ENCODE peak calls at places on chromosomes 11 and 22, in seven cellular contexts. T, H, D, M, U, R and C are unnamed samples.
A peak's percentile ranks its signal among the peaks of the same experiment; 100 is the strongest.

GRCh38 chr11:111631666-111632039 is 29.4 kb downstream of the SIK2 start:
- DNase-seq in T (no peak), D (no peak), H (no peak), R (no peak), M (no peak), U (no peak), C (peak; percentile 53)

GRCh38 chr11:116563713-116564050 is 209.1 kb downstream of the BUD13 start:
- DNase-seq in M (no peak), R (no peak), H (no peak), U (no peak), T (no peak), D (no peak), C (no peak)

GRCh38 chr22:20205964-20206708 is 55.3 kb upstream of the CCDC188 start:
- DNase-seq in H (peak; percentile 74), D (peak; percentile 85), T (peak; percentile 32), R (peak; percentile 79), M (peak; percentile 46), U (peak; percentile 77), C (peak; percentile 11)

GRCh38 chr22:35541254-35541748 is 670 bp downstream of the RASD2 start:
- DNase-seq in D (no peak), U (peak; percentile 44), R (peak; percentile 58), H (no peak), M (no peak), T (no peak), C (no peak)

GRCh38 chr22:17541476-17541875 is 21.8 kb upstream of the SLC25A18 start:
- DNase-seq in H (no peak), R (no peak), U (no peak), T (no peak), D (no peak), M (no peak), C (no peak)

GRCh38 chr22:25027052-25027525 is 74.6 kb downstream of the KIAA1671 start:
- DNase-seq in M (no peak), U (peak; percentile 42), R (peak; percentile 61), T (no peak), D (no peak), H (no peak), C (no peak)

GRCh38 chr11:96424693-96425092 is 34.9 kb downstream of the JRKL start:
- DNase-seq in H (no peak), R (no peak), D (no peak), U (no peak), M (no peak), T (no peak), C (peak; percentile 3)

GRCh38 chr11:23554002-23554401 is 693.7 kb upstream of the CCDC179 start:
- DNase-seq in H (no peak), U (no peak), T (no peak), R (no peak), D (no peak), M (no peak), C (no peak)

GRCh38 chr11:71962428-71963038 is 33.7 kb downstream of the RNF121 start:
- DNase-seq in D (no peak), U (no peak), H (no peak), M (no peak), R (no peak), T (no peak), C (peak; percentile 13)

GRCh38 chr11:88555018-88555828 is 217.7 kb upstream of the CTSC start:
- DNase-seq in T (peak; percentile 16), H (no peak), D (no peak), U (peak; percentile 51), R (no peak), M (peak; percentile 74), C (peak; percentile 91)

GRCh38 chr11:119363874-119364590 is 17.5 kb downstream of the USP2 start:
- DNase-seq in U (peak; percentile 86), T (peak; percentile 60), R (peak; percentile 82), M (no peak), D (peak; percentile 79), H (peak; percentile 81), C (no peak)

GRCh38 chr11:83871013-83871412 is 584.8 kb upstream of the CCDC90B start:
- DNase-seq in T (no peak), D (no peak), H (no peak), R (no peak), M (no peak), U (no peak), C (no peak)

GRCh38 chr11:34345012-34345804 is 12.6 kb downstream of the ABTB2 start:
- DNase-seq in D (no peak), U (peak; percentile 57), R (no peak), T (peak; percentile 62), M (peak; percentile 30), H (peak; percentile 75), C (no peak)

GRCh38 chr11:41497974-41498373 is 38.5 kb upstream of the LRRC4C start:
- DNase-seq in R (no peak), D (no peak), M (no peak), T (no peak), U (no peak), H (no peak), C (no peak)

GRCh38 chr11:46520971-46521745 is 72.7 kb downstream of the AMBRA1 start:
- DNase-seq in T (no peak), H (no peak), U (no peak), M (no peak), R (no peak), D (no peak), C (no peak)

GRCh38 chr22:48335442-48336139 is 1492.1 kb downstream of the BRD1 start:
- DNase-seq in T (no peak), U (peak; percentile 34), H (no peak), M (no peak), D (no peak), R (no peak), C (no peak)

GRCh38 chr11:81989093-81989492 is 744.6 kb downstream of the FAM181B start:
- DNase-seq in T (peak; percentile 34), H (no peak), R (no peak), M (no peak), D (no peak), U (no peak), C (no peak)

GRCh38 chr11:35347921-35348331 is 71.4 kb downstream of the SLC1A2 start:
- DNase-seq in H (no peak), U (peak; percentile 8), M (peak; percentile 41), R (no peak), D (no peak), T (no peak), C (peak; percentile 61)

GRCh38 chr11:127806486-127806885 is 780.9 kb downstream of the ETS1 start:
- DNase-seq in D (no peak), R (no peak), M (no peak), H (no peak), T (no peak), U (peak; percentile 25), C (no peak)

GRCh38 chr22:34943830-34944229 is 122.1 kb upstream of the ISX start:
- DNase-seq in T (no peak), M (no peak), D (no peak), U (no peak), R (no peak), H (no peak), C (no peak)

GRCh38 chr22:21009638-21010425 is 5.1 kb upstream of the P2RX6 start:
- DNase-seq in D (peak; percentile 65), H (no peak), M (no peak), R (no peak), U (peak; percentile 88), T (no peak), C (no peak)

GRCh38 chr11:67266424-67267187 is at the start of gene GRK2:
- DNase-seq in M (no peak), R (peak; percentile 71), H (peak; percentile 76), D (peak; percentile 82), U (peak; percentile 83), T (peak; percentile 59), C (no peak)

GRCh38 chr11:8209208-8209807 is 40.5 kb upstream of the RIC3 start:
- DNase-seq in T (no peak), R (no peak), D (no peak), H (no peak), U (no peak), M (peak; percentile 49), C (no peak)

GRCh38 chr22:45550416-45550815 is 47.7 kb downstream of the FBLN1 start:
- DNase-seq in T (no peak), H (no peak), D (no peak), U (peak; percentile 3), R (peak; percentile 43), M (no peak), C (no peak)

GRCh38 chr22:45548991-45549736 is 46.5 kb downstream of the FBLN1 start:
- DNase-seq in U (peak; percentile 82), H (peak; percentile 94), M (peak; percentile 40), R (peak; percentile 54), T (no peak), D (no peak), C (peak; percentile 91)

GRCh38 chr22:45550891-45551290 is 48.2 kb downstream of the FBLN1 start:
- DNase-seq in H (no peak), M (no peak), T (no peak), R (peak; percentile 13), U (no peak), D (no peak), C (no peak)

GRCh38 chr22:45548441-45548840 is 45.8 kb downstream of the FBLN1 start:
- DNase-seq in U (peak; percentile 3), D (no peak), M (no peak), H (no peak), R (peak; percentile 36), T (no peak), C (no peak)

DNA sequence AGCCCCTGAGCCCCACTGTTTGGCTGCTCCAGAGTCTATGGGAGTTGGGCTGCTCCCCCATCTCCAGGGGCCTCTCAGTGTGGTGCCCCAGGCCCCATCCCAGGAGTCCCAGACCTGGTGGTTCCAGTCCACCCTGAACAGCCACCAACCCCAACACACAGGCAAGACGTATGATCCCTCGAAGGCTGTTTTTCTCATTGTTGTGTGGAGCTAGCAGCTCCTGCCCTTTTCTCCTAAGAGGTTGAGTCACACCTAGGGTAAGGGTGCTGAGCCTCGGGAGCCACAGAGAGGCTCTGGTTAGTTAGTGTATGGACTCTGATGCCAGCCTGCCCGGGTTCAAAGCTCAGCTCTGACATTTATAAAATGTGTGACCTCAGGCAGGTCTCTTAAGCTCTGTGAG is 47.1 kb downstream of the FBLN1 start:
- DNase-seq in R (no peak), M (no peak), T (no peak), H (no peak), D (no peak), U (peak; percentile 13), C (no peak)
- H3K27ac ChIP-seq in R (peak overlapping the region; percentile 83), M (peak overlapping the region; percentile 67), T (no peak overlapping the region), H (peak overlapping the region; percentile 79), D (peak overlapping the region; percentile 63), U (peak overlapping the region; percentile 82), C (peak overlapping the region; percentile 97)

GRCh38 chr11:64009234-64009633 is 23.0 kb downstream of the OTUB1 start:
- DNase-seq in T (no peak), U (no peak), M (no peak), R (no peak), H (no peak), D (no peak), C (no peak)
- TF ChIP-seq CTCF in T (no peak), U (no peak), M (no peak), R (no peak), H (no peak), D (no peak), C (no peak)

DNA sequence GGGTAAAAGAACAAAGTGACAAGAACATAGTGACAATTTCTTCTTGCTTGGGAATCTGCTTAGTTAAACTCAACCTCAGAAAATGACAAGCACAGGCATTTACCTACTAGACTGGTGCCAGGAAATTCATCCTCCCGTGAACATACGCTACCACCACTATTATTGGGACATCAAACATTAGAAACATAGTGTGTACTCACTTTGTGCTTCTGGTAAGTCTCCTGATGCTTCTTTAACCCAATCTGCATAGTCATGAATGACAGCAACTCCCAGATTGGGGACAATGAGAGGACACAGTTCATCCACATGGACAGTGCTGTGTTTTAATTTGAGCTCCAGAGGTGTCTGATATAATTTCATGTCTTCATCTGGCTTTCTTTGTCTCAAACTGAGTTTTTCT is 29.2 kb upstream of the CHRNA10 start:
- DNase-seq in M (no peak), U (no peak), T (no peak), H (no peak), D (no peak), R (no peak), C (no peak)
- H3K4me3 ChIP-seq in M (no peak overlapping the region), U (no peak overlapping the region), T (no peak overlapping the region), H (no peak overlapping the region), D (no peak overlapping the region), R (no peak overlapping the region), C (no peak overlapping the region)

GRCh38 chr22:44063462-44064371 is 39.6 kb downstream of the PARVB start:
- DNase-seq in M (no peak), H (no peak), D (no peak), U (no peak), R (no peak), T (no peak), C (no peak)
- H3K27ac ChIP-seq in M (no peak overlapping the region), H (no peak overlapping the region), D (no peak overlapping the region), U (no peak overlapping the region), R (no peak overlapping the region), T (no peak overlapping the region), C (no peak overlapping the region)